ENCODE peak calls at places on chromosomes 6 and 20, in five cellular contexts. D is astrocyte of the spinal cord, Z is fibroblast of the aortic adventitia, M is HFF-Myc, F is tibial nerve. K is an unnamed sample.

GRCh38 chr20:47054945-47055344 is 160.3 kb downstream of the EYA2 start:
- DNase-seq in M (no peak), Z (no peak), D (no peak), F (no peak), K (no peak)

GRCh38 chr6:47264775-47265184 is 44.9 kb downstream of the TNFRSF21 start:
- DNase-seq in F (no peak), Z (peak; percentile 16), M (no peak), D (no peak), K (no peak)

GRCh38 chr20:53157443-53158408 is 185.6 kb downstream of the TSHZ2 start:
- DNase-seq in M (no peak), F (no peak), D (peak; percentile 31), Z (peak; percentile 43), K (peak; percentile 8)

GRCh38 chr20:7853493-7853892 is 86.8 kb downstream of the HAO1 start:
- DNase-seq in D (no peak), M (no peak), F (no peak), Z (no peak), K (no peak)

GRCh38 chr6:20674664-20675063 is 140.4 kb downstream of the CDKAL1 start:
- DNase-seq in Z (no peak), D (no peak), F (no peak), M (no peak), K (no peak)

GRCh38 chr6:65745614-65746013 is 38.6 kb upstream of the EYS start:
- DNase-seq in D (no peak), M (no peak), Z (no peak), F (no peak), K (no peak)

GRCh38 chr20:11646359-11646758 is 271.3 kb upstream of the BTBD3 start:
- DNase-seq in Z (no peak), M (no peak), D (no peak), F (no peak), K (no peak)

GRCh38 chr20:51009303-51010042 is 13.4 kb downstream of the KCNG1 start:
- DNase-seq in M (no peak), D (no peak), F (no peak), Z (no peak), K (no peak)

GRCh38 chr6:149063443-149063842 is 254.1 kb upstream of the TAB2 start:
- DNase-seq in F (no peak), D (no peak), Z (no peak), M (no peak), K (no peak)

GRCh38 chr20:625360-625932 is 15.3 kb upstream of the TCF15 start:
- DNase-seq in Z (no peak), D (no peak), M (no peak), F (no peak), K (no peak)

GRCh38 chr20:24166412-24166811 is 177.8 kb upstream of the GGTLC1 start:
- DNase-seq in F (no peak), D (no peak), M (no peak), Z (no peak), K (no peak)

GRCh38 chr6:51552400-51552799 is 535.0 kb downstream of the PKHD1 start:
- DNase-seq in M (no peak), F (no peak), Z (no peak), D (no peak), K (no peak)

GRCh38 chr6:128882991-128883571 is at the start of gene LAMA2:
- DNase-seq in Z (peak; percentile 78), D (peak; percentile 82), M (peak; percentile 25), F (peak; percentile 77), K (peak; percentile 64)

GRCh38 chr6:13667655-13668054 is 44.0 kb downstream of the RANBP9 start:
- DNase-seq in M (no peak), F (no peak), D (no peak), Z (no peak), K (no peak)

GRCh38 chr6:103797738-103798137 is 1062.0 kb downstream of the HACE1 start:
- DNase-seq in Z (peak; percentile 0), F (no peak), M (no peak), D (no peak), K (no peak)

GRCh38 chr20:58515240-58516212 is at the start of gene APCDD1L:
- DNase-seq in F (no peak), D (peak; percentile 59), M (no peak), Z (peak; percentile 64), K (peak; percentile 37)

GRCh38 chr6:142846883-142847287 is 98.1 kb downstream of the HIVEP2 start:
- DNase-seq in M (peak; percentile 69), F (no peak), Z (peak; percentile 88), D (peak; percentile 91), K (peak; percentile 95)

GRCh38 chr6:42403831-42404230 is 47.9 kb downstream of the TRERF1 start:
- DNase-seq in M (no peak), D (no peak), F (no peak), Z (no peak), K (no peak)

GRCh38 chr20:13200767-13201500 is 20.1 kb upstream of the ISM1 start:
- DNase-seq in D (no peak), Z (no peak), F (no peak), M (no peak), K (no peak)

GRCh38 chr6:152531659-152532058 is 105.5 kb downstream of the SYNE1 start:
- DNase-seq in D (no peak), M (no peak), F (no peak), Z (no peak), K (no peak)

DNA sequence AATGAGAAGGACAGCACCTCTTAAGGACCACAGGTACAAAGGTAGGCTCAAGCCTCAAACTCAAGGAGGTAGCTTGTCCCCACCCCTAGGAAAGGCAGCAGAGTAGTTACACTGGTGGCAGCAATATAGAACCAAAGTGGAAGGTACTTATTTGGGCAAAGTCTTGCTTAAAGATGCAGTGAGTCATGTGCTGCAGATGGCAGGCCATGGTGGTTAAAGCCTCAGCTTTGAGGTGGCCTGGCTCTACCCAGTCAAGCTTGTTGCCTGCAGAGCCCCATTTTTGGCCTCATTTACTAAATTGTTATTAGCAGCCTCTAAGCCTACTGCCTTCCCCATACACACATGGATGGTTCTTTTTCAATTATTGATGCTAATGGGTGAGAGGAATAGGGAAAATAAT is 146.0 kb downstream of the ELOVL4 start:
- DNase-seq in M (no peak), Z (no peak), D (no peak), F (no peak), K (no peak)
- TF ChIP-seq CTCF in M (no peak), Z (no peak), D (no peak), F (no peak), K (no peak)

GRCh38 chr6:118567974-118568373 is 19.9 kb downstream of the PLN start:
- DNase-seq in D (no peak), F (no peak), Z (no peak), M (no peak), K (no peak)

GRCh38 chr6:118562959-118563358 is 14.9 kb downstream of the PLN start:
- DNase-seq in Z (no peak), M (no peak), D (peak; percentile 64), F (no peak), K (peak; percentile 60)

GRCh38 chr6:118569498-118569897 is 21.4 kb downstream of the PLN start:
- DNase-seq in D (no peak), M (no peak), F (no peak), Z (no peak), K (no peak)

GRCh38 chr6:118562248-118562647 is 14.2 kb downstream of the PLN start:
- DNase-seq in F (no peak), M (no peak), D (no peak), Z (no peak), K (no peak)

DNA sequence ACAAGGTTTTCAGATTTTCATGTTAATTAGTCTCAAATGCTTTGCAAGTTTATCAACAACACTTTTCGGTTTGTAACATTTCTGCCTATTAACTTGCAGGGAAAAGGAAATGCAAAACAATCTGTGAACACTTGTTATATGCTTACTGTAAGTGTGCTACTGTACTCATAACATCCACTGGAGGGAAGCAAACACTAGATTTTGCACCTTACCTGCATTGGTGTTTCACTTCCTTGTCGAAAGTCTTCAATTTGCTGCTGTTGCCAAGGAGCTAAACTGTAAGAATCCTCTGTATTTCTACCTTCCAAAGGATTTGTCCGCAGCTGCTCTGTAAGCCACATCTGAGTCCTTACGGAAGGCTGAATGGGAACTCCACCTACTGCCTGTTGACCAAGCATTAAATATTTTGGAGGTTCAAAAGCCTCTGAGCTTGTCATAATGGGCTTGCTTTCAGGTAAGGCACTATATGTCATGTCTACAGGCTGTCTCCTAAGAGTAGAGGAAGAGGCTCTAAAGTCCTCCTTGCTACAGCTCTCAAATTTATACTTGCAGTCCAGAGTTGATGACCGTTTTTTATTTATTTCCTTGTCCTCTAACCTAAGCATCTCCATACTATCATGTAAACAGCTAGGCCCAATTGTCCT is 17.3 kb downstream of the PLN start:
- DNase-seq in Z (no peak), D (no peak), M (no peak), F (no peak), K (no peak)
- TF ChIP-seq CTCF in Z (peak; percentile 18), D (peak; percentile 20), M (peak; percentile 36), F (peak; percentile 30), K (peak; percentile 58)

GRCh38 chr6:131920656-131921055 is 30.5 kb downstream of the CCN2 start:
- DNase-seq in M (no peak), F (no peak), Z (no peak), D (no peak), K (no peak)

GRCh38 chr6:131929227-131929626 is 21.9 kb downstream of the CCN2 start:
- DNase-seq in M (no peak), Z (no peak), F (no peak), D (no peak), K (no peak)

GRCh38 chr6:131923356-131923755 is 27.8 kb downstream of the CCN2 start:
- DNase-seq in F (peak; percentile 32), M (peak; percentile 72), Z (peak; percentile 72), D (peak; percentile 56), K (peak; percentile 42)

GRCh38 chr6:131924881-131925474 is 26.2 kb downstream of the CCN2 start:
- DNase-seq in Z (peak; percentile 76), F (no peak), M (no peak), D (peak; percentile 70), K (peak; percentile 41)
- TF ChIP-seq CTCF in Z (peak; percentile 49), F (peak; percentile 45), M (peak; percentile 39), D (peak; percentile 53), K (peak; percentile 82)

DNA sequence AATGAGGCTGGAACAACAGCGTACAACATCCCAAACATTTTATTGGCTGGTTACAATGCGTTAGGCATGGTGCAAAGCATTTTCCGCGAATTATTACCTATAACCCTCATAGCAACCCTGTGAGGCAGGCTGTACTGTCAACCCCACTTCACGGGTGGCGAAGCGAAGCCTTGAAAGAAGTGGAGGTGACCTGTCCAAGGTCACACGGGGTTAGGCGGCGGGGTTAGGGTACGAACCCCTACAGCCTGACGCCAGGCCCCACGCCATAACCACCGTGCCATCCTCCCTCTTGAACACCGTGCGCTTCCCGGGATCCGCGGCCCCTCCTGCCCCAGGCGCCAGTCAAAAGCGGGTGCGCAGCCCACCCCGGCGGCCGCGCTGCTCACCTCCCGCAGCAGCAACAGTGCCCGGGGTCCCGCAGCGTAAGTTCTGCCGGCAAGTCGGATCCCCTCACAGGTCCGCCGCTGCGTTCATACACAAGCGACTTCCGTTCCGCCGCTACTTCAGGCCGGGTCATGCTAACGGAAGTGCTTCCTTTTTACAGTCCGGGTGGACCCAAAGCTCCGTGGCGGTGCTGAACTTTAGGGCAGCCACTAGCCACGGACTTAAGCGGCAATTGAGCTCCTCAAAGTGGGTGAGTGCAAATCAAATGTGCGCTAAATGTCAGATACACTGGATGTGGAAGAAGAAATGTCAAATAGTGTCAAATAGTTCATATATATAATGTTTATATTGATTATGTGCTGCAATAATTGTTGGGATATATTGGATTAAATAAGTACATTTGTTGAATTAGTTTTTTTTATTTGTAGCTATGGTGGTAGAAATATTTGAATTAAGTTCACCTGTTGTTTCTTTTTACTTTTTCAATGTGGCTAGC is at the start of gene CDK5RAP1:
- DNase-seq in D (peak; percentile 92), Z (peak; percentile 94), M (peak; percentile 70), F (peak; percentile 72), K (peak; percentile 81)
- TF ChIP-seq CTCF in D (no peak), Z (no peak), M (no peak), F (no peak), K (no peak)

GRCh38 chr6:15620616-15621015 is 42.2 kb downstream of the DTNBP1 start:
- DNase-seq in Z (no peak), D (no peak), M (no peak), F (no peak), K (no peak)
- TF ChIP-seq CTCF in Z (no peak), D (no peak), M (no peak), F (no peak), K (no peak)

K was measured in HFFc6.